ENCODE peak calls at places on chromosomes 1 and 21, in four cellular contexts. I is K562, C is GM12878, M is HepG2. X is an unnamed sample.

GRCh38 chr1:172941945-172942344 is 108.8 kb downstream of the TNFSF18 start:
- DNase-seq in I (no peak), C (no peak), M (no peak), X (no peak)

GRCh38 chr1:67685558-67686271 is 714 bp downstream of the GADD45A start:
- DNase-seq in I (peak), C (no peak), M (no peak), X (peak)

GRCh38 chr1:118075116-118075515 is 109.9 kb downstream of the SPAG17 start:
- DNase-seq in I (no peak), C (no peak), M (no peak), X (no peak)

GRCh38 chr1:211345719-211346118 is 19.1 kb downstream of the TRAF5 start:
- DNase-seq in I (no peak), C (no peak), M (no peak), X (no peak)

GRCh38 chr1:178126790-178127189 is 32.9 kb downstream of the RASAL2 start:
- DNase-seq in I (no peak), C (no peak), M (peak), X (no peak)

GRCh38 chr1:216910081-216910840 is 187.0 kb upstream of the ESRRG start:
- DNase-seq in I (no peak), C (no peak), M (no peak), X (no peak)

GRCh38 chr1:163866539-163866938 is 544.8 kb downstream of the NUF2 start:
- DNase-seq in I (no peak), C (no peak), M (no peak), X (no peak)

GRCh38 chr1:64616039-64616438 is 128.8 kb upstream of the RAVER2 start:
- DNase-seq in I (no peak), C (no peak), M (no peak), X (no peak)

GRCh38 chr1:36094621-36095061 is 5.9 kb downstream of the ADPRS start:
- DNase-seq in I (no peak), C (no peak), M (no peak), X (no peak)

GRCh38 chr1:155329980-155330598 is 9.4 kb downstream of the RUSC1 start:
- DNase-seq in I (no peak), C (no peak), M (no peak), X (no peak)

GRCh38 chr1:102902045-102902444 is 206.3 kb downstream of the COL11A1 start:
- DNase-seq in I (no peak), C (no peak), M (no peak), X (no peak)

GRCh38 chr1:8463144-8463927 is 145.4 kb downstream of the SLC45A1 start:
- DNase-seq in I (no peak), C (no peak), M (peak), X (no peak)

GRCh38 chr1:160925652-160926241 is 28.9 kb downstream of the ITLN2 start:
- DNase-seq in I (no peak), C (no peak), M (no peak), X (no peak)

GRCh38 chr1:43669878-43670277 is 19.9 kb downstream of the KDM4A start:
- DNase-seq in I (no peak), C (no peak), M (no peak), X (no peak)

GRCh38 chr21:46050651-46051378 is 47.1 kb upstream of the COL6A2 start:
- DNase-seq in I (no peak), C (no peak), M (no peak), X (no peak)

GRCh38 chr1:26697441-26697977 is 1.7 kb downstream of the ARID1A start:
- DNase-seq in I (no peak), C (no peak), M (no peak), X (no peak)

GRCh38 chr1:71086331-71086730 is 5.5 kb upstream of the ZRANB2 start:
- DNase-seq in I (no peak), C (no peak), M (no peak), X (no peak)

GRCh38 chr1:26744075-26744958 is 43.4 kb upstream of the PIGV start:
- DNase-seq in I (peak), C (peak), M (peak), X (no peak)

GRCh38 chr1:69410457-69410850 is 157.3 kb upstream of the LRRC7 start:
- DNase-seq in I (no peak), C (no peak), M (no peak), X (no peak)

GRCh38 chr1:36583080-36583479 is 100.4 kb upstream of the CSF3R start:
- DNase-seq in I (no peak), C (no peak), M (no peak), X (no peak)

GRCh38 chr1:23904748-23905357 is 8.3 kb downstream of the CNR2 start:
- DNase-seq in I (no peak), C (peak), M (no peak), X (no peak)

GRCh38 chr21:21412096-21412495 is 413.9 kb downstream of the NCAM2 start:
- DNase-seq in I (no peak), C (no peak), M (no peak), X (no peak)
- TF ChIP-seq FOXM1 in I (no peak), C (no peak), M (no peak), X (no peak)

GRCh38 chr1:15418811-15419515 is 9.3 kb downstream of the EFHD2 start:
- DNase-seq in I (no peak), C (no peak), M (no peak), X (no peak)
- TF ChIP-seq SP1 in I (no peak), C (no peak), M (no peak), X (no peak)

GRCh38 chr21:33855190-33855589 is 60.4 kb downstream of the ATP5PO start:
- DNase-seq in I (peak), C (no peak), M (peak), X (peak)
- TF ChIP-seq BHLHE40 in I (no peak), C (no peak), M (no peak), X (no peak)

DNA sequence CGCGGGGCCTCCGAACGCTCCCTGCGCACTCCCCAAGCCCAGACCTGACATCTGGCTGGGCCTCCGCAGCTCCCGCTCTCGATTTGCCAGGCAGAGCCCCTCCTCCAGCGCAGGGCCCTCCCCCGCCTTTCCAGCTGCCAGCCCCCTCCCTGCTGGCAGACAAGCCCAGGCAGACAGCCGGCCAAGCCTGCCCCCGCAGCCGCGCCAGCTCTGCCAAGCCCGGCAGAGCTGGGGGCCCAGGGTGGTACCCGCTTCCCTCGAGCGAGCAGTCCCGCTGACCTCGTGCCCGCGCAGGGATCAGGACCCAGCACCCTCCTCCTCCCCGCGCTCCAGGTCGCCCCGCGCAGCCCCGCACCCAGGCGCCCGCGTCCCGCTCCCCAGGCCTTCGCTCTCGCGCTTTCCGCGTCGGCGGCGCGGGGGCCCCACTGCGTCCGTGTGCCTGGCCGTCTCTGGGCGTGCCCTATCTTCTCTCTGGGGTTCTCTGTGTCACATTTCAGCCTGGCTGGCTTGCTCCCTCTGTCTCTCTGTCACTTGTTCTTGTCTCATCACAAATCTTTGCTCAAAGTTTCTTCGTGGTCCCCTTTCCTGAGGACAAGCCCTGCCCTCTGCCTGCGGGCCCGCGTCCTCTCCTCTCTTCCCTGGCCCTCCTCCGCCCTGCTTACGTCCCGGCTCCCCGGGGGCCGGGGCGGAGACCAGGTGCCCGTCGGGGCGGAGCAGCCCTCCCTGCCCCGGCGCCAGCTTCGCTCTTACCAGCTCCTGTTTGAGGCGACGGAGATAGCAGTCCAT is 566 bp downstream of the INKA2 start:
- DNase-seq in I (peak), C (no peak), M (peak), X (peak)
- TF ChIP-seq FOXM1 in I (no peak), C (no peak), M (no peak), X (no peak)

GRCh38 chr21:43961382-43961909 is 50.7 kb upstream of the TRAPPC10 start:
- DNase-seq in I (no peak), C (no peak), M (no peak), X (no peak)
- TF ChIP-seq SP1 in I (no peak), C (no peak), M (no peak), X (no peak)